ENCODE peak calls at places on chromosomes 2 and 18, in eight cellular contexts. Q is stimulated activated CD4-positive, alpha-beta T cell treated with anti-CD3 and anti-CD28 coated beads, Interleukin-2, amount 100 ng/mL, for 48 hours; O is omental fat pad; U is left ventricle myocardium superior; E is epithelial cell of proximal tubule; A is DMS153; J is GM23248; N is tibial artery. D is an unnamed sample.

GRCh38 chr2:242054406-242054805 is 184.9 kb downstream of the RTP5 start:
- DNase-seq in Q (no peak), O (no peak), A (no peak), N (no peak), J (no peak), E (no peak), U (no peak), D (no peak)

GRCh38 chr18:10926565-10927194 is 222.7 kb downstream of the PIEZO2 start:
- DNase-seq in Q (no peak), J (peak; percentile 73), E (no peak), U (peak; percentile 32), A (no peak), O (no peak), N (no peak), D (no peak)

GRCh38 chr2:222652856-222653255 is 3.0 kb downstream of the FARSB start:
- DNase-seq in O (no peak), N (no peak), E (no peak), A (no peak), Q (no peak), U (no peak), J (no peak), D (no peak)

GRCh38 chr18:48548404-48548771 is 9.6 kb downstream of the CTIF start:
- DNase-seq in Q (no peak), E (no peak), J (peak; percentile 90), A (no peak), U (peak; percentile 45), O (no peak), N (peak; percentile 83), D (no peak)

GRCh38 chr2:210654091-210654490 is 97.7 kb downstream of the CPS1 start:
- DNase-seq in U (no peak), J (peak; percentile 29), O (no peak), E (no peak), A (no peak), Q (no peak), N (no peak), D (no peak)

GRCh38 chr2:144430722-144431163 is 89.2 kb downstream of the ZEB2 start:
- DNase-seq in E (no peak), O (no peak), J (peak; percentile 61), A (no peak), N (peak; percentile 79), U (no peak), Q (no peak), D (no peak)

GRCh38 chr2:135960150-135960549 is 25.3 kb downstream of the DARS1 start:
- DNase-seq in A (no peak), Q (no peak), U (no peak), N (no peak), E (no peak), J (no peak), O (no peak), D (no peak)

GRCh38 chr2:126634273-126634861 is 21.6 kb upstream of the GYPC start:
- DNase-seq in O (no peak), N (no peak), U (no peak), Q (peak; percentile 10), A (no peak), E (no peak), J (peak; percentile 46), D (no peak)

GRCh38 chr18:22613788-22614187 is 196.1 kb upstream of the CTAGE1 start:
- DNase-seq in Q (no peak), J (peak; percentile 64), N (no peak), U (no peak), O (no peak), E (no peak), A (no peak), D (no peak)

GRCh38 chr2:239678186-239678490 is 277.3 kb upstream of the HDAC4 start:
- DNase-seq in J (no peak), N (no peak), Q (no peak), E (no peak), O (no peak), A (no peak), U (no peak), D (no peak)

GRCh38 chr2:65802298-65802942 is 370.0 kb upstream of the SPRED2 start:
- DNase-seq in Q (no peak), N (no peak), E (no peak), J (no peak), O (no peak), U (no peak), A (no peak), D (no peak)

GRCh38 chr2:27211241-27211942 is 449 bp upstream of the ATRAID start:
- DNase-seq in N (no peak), Q (no peak), A (no peak), U (no peak), O (no peak), E (no peak), J (peak; percentile 59), D (peak; percentile 74)

GRCh38 chr2:192480984-192481383 is 286.3 kb upstream of the TMEFF2 start:
- DNase-seq in U (no peak), O (no peak), Q (no peak), E (no peak), J (no peak), N (no peak), A (no peak), D (no peak)

GRCh38 chr2:7133521-7133920 is 216.3 kb downstream of the RNF144A start:
- DNase-seq in Q (no peak), U (no peak), N (no peak), O (no peak), J (peak; percentile 33), E (no peak), A (no peak), D (no peak)

GRCh38 chr18:77208969-77209368 is 40.7 kb upstream of the GALR1 start:
- DNase-seq in N (no peak), J (peak; percentile 80), Q (no peak), E (no peak), U (peak; percentile 41), O (no peak), A (no peak), D (no peak)

GRCh38 chr2:203551653-203552250 is 16.7 kb upstream of the RAPH1 start:
- DNase-seq in E (peak; percentile 56), A (no peak), Q (no peak), U (no peak), J (peak; percentile 68), N (no peak), O (peak; percentile 36), D (no peak)

GRCh38 chr18:24228661-24229053 is 89.8 kb downstream of the CABYR start:
- DNase-seq in U (no peak), Q (no peak), N (no peak), J (peak; percentile 16), E (no peak), O (no peak), A (no peak), D (no peak)

GRCh38 chr2:232365621-232366321 is 12.8 kb upstream of the ALPP start:
- DNase-seq in J (peak; percentile 60), N (peak; percentile 57), A (no peak), U (no peak), O (no peak), Q (no peak), E (no peak), D (peak; percentile 14)

GRCh38 chr2:3522851-3523481 is 3.6 kb upstream of the ADI1 start:
- DNase-seq in O (no peak), J (peak; percentile 28), N (no peak), Q (no peak), E (no peak), U (peak; percentile 52), A (no peak), D (no peak)

GRCh38 chr2:15720561-15721307 is 129.1 kb downstream of the DDX1 start:
- DNase-seq in Q (no peak), U (no peak), N (no peak), J (no peak), A (no peak), E (no peak), O (no peak), D (no peak)

GRCh38 chr2:96201338-96201737 is 7.3 kb downstream of the STARD7 start:
- DNase-seq in J (no peak), Q (no peak), N (no peak), E (no peak), U (no peak), O (no peak), A (no peak), D (no peak)